ENCODE peak calls at places on chromosomes 12 and 14, in ten cellular contexts. D, L, U, B, S, C, Z, W, K and E are unnamed samples.

GRCh38 chr14:99726538-99727095 is 42.5 kb downstream of the CYP46A1 start:
- DNase-seq in B (no peak), Z (no peak), C (no peak), W (no peak), K (no peak), L (peak; percentile 14), U (no peak), D (no peak), S (no peak), E (peak; percentile 10)

GRCh38 chr12:1859643-1860042 is 39.3 kb downstream of the LRTM2 start:
- DNase-seq in B (no peak), Z (no peak), C (no peak), L (no peak), W (no peak), D (no peak), K (no peak), S (no peak), U (no peak), E (no peak)

GRCh38 chr12:42776396-42776795 is 186.8 kb upstream of the PRICKLE1 start:
- DNase-seq in K (no peak), D (no peak), S (no peak), C (no peak), B (no peak), W (no peak), Z (no peak), U (no peak), L (no peak), E (no peak)

GRCh38 chr12:63045020-63045860 is 105.8 kb downstream of the AVPR1A start:
- DNase-seq in W (peak; percentile 50), K (no peak), Z (peak; percentile 72), C (no peak), S (no peak), U (no peak), D (peak; percentile 42), B (no peak), L (no peak), E (no peak)

GRCh38 chr12:2290091-2290490 is 237.3 kb downstream of the CACNA1C start:
- DNase-seq in D (no peak), K (no peak), L (no peak), B (no peak), U (no peak), C (no peak), S (no peak), Z (no peak), W (no peak), E (no peak)

GRCh38 chr12:2776129-2776806 is 18.5 kb upstream of the FKBP4 start:
- DNase-seq in W (no peak), D (no peak), K (no peak), C (no peak), U (no peak), L (no peak), Z (no peak), S (no peak), B (no peak), E (no peak)

GRCh38 chr14:70257526-70257925 is 68.8 kb upstream of the SLC8A3 start:
- DNase-seq in D (peak; percentile 41), L (no peak), C (no peak), U (peak; percentile 72), K (no peak), S (no peak), Z (no peak), W (no peak), B (peak; percentile 36), E (no peak)

GRCh38 chr12:26091837-26092236 is 33.0 kb downstream of the BHLHE41 start:
- DNase-seq in L (peak; percentile 36), U (peak; percentile 67), Z (no peak), D (no peak), W (no peak), K (no peak), B (peak; percentile 65), S (no peak), C (no peak), E (no peak)

GRCh38 chr12:31362115-31362758 is 36.3 kb upstream of the SINHCAF start:
- DNase-seq in U (peak; percentile 54), L (no peak), K (no peak), C (no peak), Z (no peak), D (peak; percentile 14), B (peak; percentile 72), S (peak; percentile 71), W (no peak), E (no peak)

GRCh38 chr12:102216086-102216691 is 18.6 kb upstream of the PMCH start:
- DNase-seq in K (no peak), L (no peak), D (peak; percentile 41), W (peak; percentile 55), C (no peak), S (no peak), U (no peak), Z (peak; percentile 56), B (no peak), E (no peak)

GRCh38 chr12:57389033-57389432 is 41.8 kb downstream of the R3HDM2 start:
- DNase-seq in Z (peak; percentile 76), D (peak; percentile 85), K (no peak), L (no peak), B (no peak), U (no peak), W (peak; percentile 72), C (no peak), S (no peak), E (no peak)

GRCh38 chr12:115571027-115571426 is 706.5 kb downstream of the MED13L start:
- DNase-seq in W (no peak), Z (no peak), K (no peak), B (no peak), S (no peak), U (no peak), D (no peak), L (no peak), C (no peak), E (no peak)

GRCh38 chr12:115570271-115570777 is 707.2 kb downstream of the MED13L start:
- DNase-seq in C (no peak), U (no peak), S (no peak), L (no peak), D (peak; percentile 49), B (peak; percentile 53), Z (no peak), K (no peak), W (no peak), E (no peak)

GRCh38 chr12:115571446-115571845 is 706.0 kb downstream of the MED13L start:
- DNase-seq in W (no peak), B (no peak), C (no peak), S (no peak), U (no peak), K (no peak), L (no peak), Z (no peak), D (no peak), E (no peak)

GRCh38 chr12:115572440-115572839 is 705.1 kb downstream of the MED13L start:
- DNase-seq in B (no peak), S (no peak), K (peak; percentile 79), D (no peak), W (no peak), U (peak; percentile 5), C (no peak), L (no peak), Z (peak; percentile 21), E (no peak)

DNA sequence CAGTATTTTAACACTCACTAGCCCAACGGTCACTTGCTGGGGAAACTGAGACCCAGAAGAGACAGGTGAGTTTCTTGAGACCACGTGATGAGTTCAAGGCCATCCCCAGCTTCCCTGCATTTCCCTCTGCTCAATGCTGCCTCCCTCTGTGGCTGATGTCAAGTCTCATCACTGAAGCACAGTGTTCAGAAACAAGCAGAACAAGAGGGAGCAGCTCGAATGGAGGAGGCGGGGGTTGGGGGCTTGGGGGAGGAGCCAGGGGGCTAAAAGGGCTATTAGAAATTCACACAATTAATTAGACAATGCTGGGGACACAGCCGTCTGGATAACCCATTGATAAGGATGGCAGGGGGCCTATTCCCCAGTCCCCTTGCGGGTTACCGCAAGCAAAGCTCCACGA is 707.8 kb downstream of the MED13L start:
- DNase-seq in S (no peak), L (no peak), C (no peak), W (no peak), K (no peak), Z (no peak), D (no peak), U (peak; percentile 18), B (peak; percentile 68), E (no peak)
- H3K4me3 ChIP-seq in S (no peak overlapping the region), L (no peak overlapping the region), C (no peak overlapping the region), W (no peak overlapping the region), K (no peak overlapping the region), Z (no peak overlapping the region), D (no peak overlapping the region), U (no peak overlapping the region), B (no peak overlapping the region), E (no peak overlapping the region)

GRCh38 chr14:89720076-89720687 is 234.3 kb downstream of the EFCAB11 start:
- DNase-seq in B (no peak), L (no peak), S (no peak), K (no peak), U (no peak), C (peak; percentile 36), Z (no peak), W (no peak), D (no peak), E (no peak)
- H3K4me3 ChIP-seq in B (no peak overlapping the region), L (no peak overlapping the region), S (no peak overlapping the region), K (no peak overlapping the region), U (no peak overlapping the region), C (peak overlapping the region; percentile 70), Z (no peak overlapping the region), W (no peak overlapping the region), D (no peak overlapping the region), E (no peak overlapping the region)

DNA sequence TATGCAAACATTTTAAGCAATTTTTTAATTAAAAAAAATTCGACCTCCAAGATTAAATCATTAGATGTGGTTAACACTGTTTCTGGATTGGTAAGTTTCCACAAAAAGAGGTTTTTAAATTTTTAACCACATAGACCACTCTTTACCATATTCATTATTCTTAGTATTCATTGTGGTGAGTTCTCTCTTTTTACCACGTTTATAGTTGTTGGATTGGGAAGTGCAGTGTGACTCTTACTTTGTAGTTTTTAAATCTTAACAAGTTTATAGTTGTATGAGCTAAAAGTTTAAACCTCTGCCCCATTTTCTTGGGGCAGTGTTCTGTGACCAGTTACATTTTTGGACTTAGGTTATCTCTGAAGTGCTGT is 8.6 kb downstream of the ATP2A2 start:
- DNase-seq in K (no peak), C (no peak), D (no peak), S (no peak), L (no peak), Z (no peak), U (no peak), W (no peak), B (no peak), E (no peak)
- H3K4me3 ChIP-seq in K (no peak overlapping the region), C (no peak overlapping the region), D (no peak overlapping the region), S (no peak overlapping the region), L (no peak overlapping the region), Z (no peak overlapping the region), U (no peak overlapping the region), W (no peak overlapping the region), B (no peak overlapping the region), E (no peak overlapping the region)

DNA sequence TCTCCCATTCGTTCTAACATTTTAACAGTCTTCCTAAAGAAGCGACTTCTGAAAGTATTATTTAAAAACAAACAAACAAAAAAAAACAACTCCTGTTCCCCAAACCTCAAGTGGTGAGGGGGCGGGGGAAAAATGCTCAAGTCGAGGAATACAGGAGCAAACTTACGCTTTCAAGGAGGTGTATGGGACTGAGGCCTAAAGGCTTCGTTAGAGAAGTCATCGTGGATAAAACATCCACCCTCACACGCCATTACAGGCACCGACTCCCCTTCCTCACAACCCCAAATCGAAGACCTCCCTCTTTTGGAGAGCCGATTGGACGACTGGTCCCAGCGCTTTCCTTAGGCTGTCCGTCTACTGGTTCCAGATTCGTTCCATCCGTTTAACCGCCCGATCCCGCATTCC is 693 bp downstream of the CBX5 start:
- DNase-seq in C (no peak), U (no peak), K (no peak), S (no peak), W (no peak), Z (no peak), B (no peak), L (no peak), D (no peak), E (no peak)
- H3K4me3 ChIP-seq in C (peak overlapping the region; percentile 93), U (peak overlapping the region; percentile 73), K (peak overlapping the region; percentile 98), S (peak overlapping the region; percentile 77), W (peak overlapping the region; percentile 78), Z (peak overlapping the region; percentile 94), B (peak overlapping the region; percentile 88), L (peak overlapping the region; percentile 65), D (peak overlapping the region; percentile 98), E (peak overlapping the region; percentile 54)